ENCODE peak calls at places on chromosomes 7 and 10, in nine cellular contexts. X is stimulated activated CD8-positive, alpha-beta memory T cell treated with anti-CD3 and anti-CD28 coated beads, Interleukin-12 subunit alpha, Interleukin-12 subunit beta, amount 100 ng/mL, for 4 hours; H is K562; W is lung microvascular endothelial cell; E is cardiac muscle cell; Y is HFFc6; V is M059J; O is left ventricle myocardium inferior; D is fibroblast of pulmonary artery. F is an unnamed sample.

GRCh38 chr10:43254881-43255643 is 11.8 kb downstream of the RASGEF1A start:
- DNase-seq in H (no peak), X (no peak), D (no peak), O (peak), E (no peak), V (no peak), Y (no peak), W (no peak), F (no peak)

GRCh38 chr10:117762126-117762818 is 219.7 kb downstream of the EMX2 start:
- DNase-seq in H (no peak), Y (no peak), V (no peak), W (no peak), E (no peak), O (no peak), D (no peak), X (no peak), F (no peak)

GRCh38 chr7:36084485-36085091 is 68.5 kb upstream of the EEPD1 start:
- DNase-seq in D (peak), E (peak), H (peak), O (no peak), Y (no peak), W (no peak), V (peak), X (no peak), F (peak)

GRCh38 chr10:75406158-75407065 is 4.8 kb upstream of the ZNF503 start:
- DNase-seq in O (no peak), D (no peak), E (no peak), Y (no peak), X (no peak), V (no peak), H (no peak), W (no peak), F (no peak)

GRCh38 chr7:116455009-116455408 is 44.5 kb upstream of the CAV2 start:
- DNase-seq in X (no peak), Y (peak), W (peak), E (peak), H (no peak), V (peak), O (no peak), D (peak), F (peak)

GRCh38 chr7:4204530-4205165 is 477.4 kb upstream of the FOXK1 start:
- DNase-seq in O (no peak), H (no peak), W (no peak), X (no peak), V (no peak), Y (no peak), E (peak), D (no peak), F (no peak)

GRCh38 chr10:110363572-110364411 is 59.1 kb upstream of the SMNDC1 start:
- DNase-seq in V (no peak), W (peak), X (no peak), D (no peak), E (no peak), O (no peak), H (no peak), Y (no peak), F (no peak)

GRCh38 chr10:99532687-99533495 is at the start of gene NKX2-3:
- DNase-seq in V (peak), E (peak), Y (peak), H (peak), X (no peak), D (peak), W (peak), O (peak), F (peak)

GRCh38 chr7:111835066-111835465 is 272.8 kb upstream of the IMMP2L start:
- DNase-seq in E (peak), O (no peak), Y (peak), X (no peak), W (peak), V (peak), H (no peak), D (peak), F (peak)

GRCh38 chr7:74480861-74481417 is 27.2 kb downstream of the GTF2IRD1 start:
- DNase-seq in H (no peak), V (peak), O (peak), E (peak), D (peak), Y (peak), X (no peak), W (peak), F (peak)

GRCh38 chr7:47266131-47266706 is 315.7 kb downstream of the TNS3 start:
- DNase-seq in V (peak), H (peak), W (peak), X (no peak), E (peak), Y (peak), D (peak), O (peak), F (peak)

GRCh38 chr10:97759157-97759980 is 12.4 kb downstream of the SFRP5 start:
- DNase-seq in O (peak), W (peak), H (peak), X (no peak), Y (peak), V (peak), E (peak), D (peak), F (peak)

GRCh38 chr10:12670004-12670403 is 320.7 kb downstream of the CAMK1D start:
- DNase-seq in V (no peak), W (no peak), Y (no peak), D (no peak), O (no peak), H (no peak), E (no peak), X (no peak), F (no peak)

GRCh38 chr10:43573250-43574034 is 974 bp downstream of the ZNF239 start:
- DNase-seq in H (peak), D (no peak), Y (no peak), W (no peak), O (no peak), X (no peak), V (no peak), E (peak), F (peak)

GRCh38 chr7:110407706-110408105 is 683.2 kb upstream of the LRRN3 start:
- DNase-seq in W (no peak), E (no peak), O (no peak), X (no peak), V (no peak), D (no peak), H (no peak), Y (no peak), F (no peak)

GRCh38 chr10:35642793-35643114 is 658 bp upstream of the FZD8 start:
- DNase-seq in H (no peak), E (no peak), V (no peak), X (no peak), Y (no peak), O (no peak), D (no peak), W (no peak), F (no peak)

GRCh38 chr10:17963431-17963830 is 11.7 kb downstream of the SLC39A12 start:
- DNase-seq in W (no peak), H (no peak), O (no peak), Y (no peak), E (no peak), X (no peak), D (no peak), V (no peak), F (no peak)

GRCh38 chr10:84563868-84564267 is 235.5 kb downstream of the CCSER2 start:
- DNase-seq in W (no peak), E (no peak), X (no peak), D (no peak), H (no peak), Y (no peak), O (no peak), V (no peak), F (no peak)

GRCh38 chr10:15540729-15541128 is 169.6 kb upstream of the FAM171A1 start:
- DNase-seq in Y (peak), H (no peak), O (no peak), E (no peak), W (no peak), D (no peak), X (no peak), V (peak), F (no peak)

GRCh38 chr7:108181073-108181985 is 51.2 kb upstream of the LAMB4 start:
- DNase-seq in E (peak), V (peak), X (no peak), Y (peak), H (peak), W (peak), D (peak), O (no peak), F (peak)

GRCh38 chr7:153939654-153940053 is 112.5 kb upstream of the DPP6 start:
- DNase-seq in D (no peak), O (no peak), E (no peak), W (no peak), H (no peak), V (no peak), X (no peak), Y (no peak), F (no peak)

GRCh38 chr10:124522903-124523260 is 61.3 kb downstream of the LHPP start:
- DNase-seq in D (no peak), W (peak), O (no peak), X (no peak), Y (no peak), V (no peak), E (no peak), H (no peak), F (no peak)

GRCh38 chr7:114862406-114862805 is 59.5 kb upstream of the MDFIC start:
- DNase-seq in V (no peak), D (no peak), H (no peak), Y (no peak), E (no peak), X (no peak), W (no peak), O (no peak), F (no peak)

GRCh38 chr10:2079603-2080078 is 342.3 kb upstream of the ADARB2 start:
- DNase-seq in D (no peak), W (no peak), Y (no peak), H (no peak), X (no peak), O (no peak), V (no peak), E (no peak), F (no peak)

GRCh38 chr10:116138897-116139296 is 134.1 kb downstream of the GFRA1 start:
- DNase-seq in O (no peak), Y (no peak), H (no peak), E (no peak), X (no peak), V (no peak), D (no peak), W (no peak), F (no peak)

GRCh38 chr10:88379575-88379974 is 203.5 kb downstream of the RNLS start:
- DNase-seq in D (peak), W (peak), H (no peak), O (no peak), V (peak), X (no peak), E (peak), Y (peak), F (peak)

GRCh38 chr10:106189254-106189653 is 975.3 kb downstream of the SORCS1 start:
- DNase-seq in V (peak), O (no peak), E (peak), D (peak), H (no peak), W (no peak), Y (no peak), X (no peak), F (peak)

GRCh38 chr10:4541292-4541691 is 284.7 kb upstream of the AKR1E2 start:
- DNase-seq in H (no peak), X (no peak), D (peak), V (peak), E (peak), Y (peak), W (peak), O (no peak), F (peak)

GRCh38 chr10:81876253-81876731 is 1.3 kb downstream of the NRG3 start:
- DNase-seq in D (peak), O (no peak), H (no peak), W (no peak), X (no peak), Y (no peak), E (peak), V (no peak), F (no peak)

GRCh38 chr10:66836057-66836456 is 89.8 kb upstream of the LRRTM3 start:
- DNase-seq in X (no peak), V (peak), D (peak), W (no peak), H (no peak), E (peak), Y (peak), O (no peak), F (peak)

GRCh38 chr10:20327954-20328353 is 511.7 kb downstream of the PLXDC2 start:
- DNase-seq in O (no peak), Y (no peak), E (no peak), W (no peak), V (peak), X (no peak), H (no peak), D (no peak), F (no peak)

GRCh38 chr10:60820093-60820769 is 42.0 kb downstream of the CDK1 start:
- DNase-seq in V (peak), H (peak), Y (peak), D (peak), W (peak), O (no peak), E (peak), X (no peak), F (peak)

GRCh38 chr7:111789880-111790279 is 227.6 kb upstream of the IMMP2L start:
- DNase-seq in W (no peak), E (no peak), Y (no peak), O (no peak), X (no peak), H (no peak), V (no peak), D (peak), F (no peak)

GRCh38 chr7:20083781-20084180 is 133.4 kb downstream of the MACC1 start:
- DNase-seq in W (no peak), O (no peak), H (no peak), V (peak), D (peak), X (no peak), Y (no peak), E (peak), F (peak)

GRCh38 chr7:99193527-99194214 is 14.2 kb downstream of the KPNA7 start:
- DNase-seq in D (peak), E (peak), V (peak), O (no peak), X (no peak), H (no peak), W (no peak), Y (peak), F (peak)

GRCh38 chr7:124532166-124532565 is 233.4 kb downstream of the GPR37 start:
- DNase-seq in X (no peak), H (no peak), Y (no peak), W (no peak), E (no peak), O (no peak), D (no peak), V (peak), F (peak)

F was measured in amniotic epithelial cell.